ENCODE peak calls at places on chromosome 14, in nine cellular contexts. X, U, M, P, H, B, Y, N and E are unnamed samples.

GRCh38 chr14:36820111-36820709 is 158.6 kb downstream of the PAX9 start:
- DNase-seq in X (no peak), U (no peak), M (no peak), P (no peak), H (no peak), B (no peak), Y (no peak), N (no peak), E (no peak)

GRCh38 chr14:103002578-103003350 is 54.6 kb downstream of the CDC42BPB start:
- DNase-seq in X (no peak), U (no peak), M (no peak), P (no peak), H (no peak), B (no peak), Y (no peak), N (no peak), E (no peak)

GRCh38 chr14:100416921-100417451 is 93.8 kb downstream of the SLC25A47 start:
- DNase-seq in X (no peak), U (no peak), M (peak; percentile 77), P (peak; percentile 85), H (peak; percentile 83), B (no peak), Y (no peak), N (peak; percentile 33), E (peak; percentile 29)

GRCh38 chr14:104545151-104545931 is 34.2 kb upstream of the C14orf180 start:
- DNase-seq in X (no peak), U (no peak), M (peak; percentile 41), P (no peak), H (no peak), B (peak; percentile 4), Y (no peak), N (no peak), E (no peak)

GRCh38 chr14:59275668-59276067 is 87.2 kb downstream of the DAAM1 start:
- DNase-seq in X (no peak), U (peak; percentile 50), M (no peak), P (peak; percentile 94), H (peak; percentile 89), B (no peak), Y (peak; percentile 88), N (peak; percentile 86), E (peak; percentile 90)

GRCh38 chr14:22865424-22866215 is 5.9 kb upstream of the LRP10 start:
- DNase-seq in X (no peak), U (no peak), M (no peak), P (no peak), H (no peak), B (no peak), Y (no peak), N (no peak), E (no peak)

GRCh38 chr14:95359974-95360826 is 40.5 kb upstream of the CLMN start:
- DNase-seq in X (no peak), U (no peak), M (peak; percentile 19), P (no peak), H (no peak), B (no peak), Y (peak; percentile 44), N (peak; percentile 27), E (no peak)

GRCh38 chr14:104868060-104868740 is 3.1 kb downstream of the CEP170B start:
- DNase-seq in X (no peak), U (no peak), M (no peak), P (no peak), H (no peak), B (no peak), Y (no peak), N (no peak), E (no peak)

GRCh38 chr14:84927096-84927910 is 602.6 kb upstream of the FLRT2 start:
- DNase-seq in X (no peak), U (no peak), M (no peak), P (no peak), H (no peak), B (no peak), Y (peak; percentile 25), N (peak; percentile 6), E (peak; percentile 48)

GRCh38 chr14:43123544-43123943 is 1383.5 kb downstream of the FSCB start:
- DNase-seq in X (no peak), U (no peak), M (no peak), P (no peak), H (no peak), B (no peak), Y (no peak), N (no peak), E (no peak)

GRCh38 chr14:67370830-67371229 is 10.7 kb downstream of the EIF2S1 start:
- DNase-seq in X (no peak), U (no peak), M (no peak), P (peak; percentile 74), H (no peak), B (peak; percentile 35), Y (no peak), N (no peak), E (no peak)

GRCh38 chr14:50308363-50308762 is 3.7 kb downstream of the L2HGDH start:
- DNase-seq in X (no peak), U (no peak), M (no peak), P (no peak), H (no peak), B (no peak), Y (no peak), N (no peak), E (no peak)

GRCh38 chr14:104345316-104346111 is 207.1 kb downstream of the KIF26A start:
- DNase-seq in X (no peak), U (no peak), M (no peak), P (no peak), H (no peak), B (no peak), Y (no peak), N (no peak), E (no peak)

GRCh38 chr14:96091941-96092411 is 52.8 kb downstream of the C14orf132 start:
- DNase-seq in X (no peak), U (no peak), M (no peak), P (peak; percentile 75), H (peak; percentile 75), B (no peak), Y (peak; percentile 59), N (peak; percentile 61), E (peak; percentile 40)

GRCh38 chr14:81408595-81408994 is 8.5 kb upstream of the STON2 start:
- DNase-seq in X (no peak), U (peak; percentile 61), M (no peak), P (no peak), H (no peak), B (no peak), Y (no peak), N (no peak), E (no peak)
- TF ChIP-seq CTCF in X (no peak), U (no peak), M (no peak), P (no peak), H (no peak), B (no peak), Y (no peak), N (no peak), E (no peak)

DNA sequence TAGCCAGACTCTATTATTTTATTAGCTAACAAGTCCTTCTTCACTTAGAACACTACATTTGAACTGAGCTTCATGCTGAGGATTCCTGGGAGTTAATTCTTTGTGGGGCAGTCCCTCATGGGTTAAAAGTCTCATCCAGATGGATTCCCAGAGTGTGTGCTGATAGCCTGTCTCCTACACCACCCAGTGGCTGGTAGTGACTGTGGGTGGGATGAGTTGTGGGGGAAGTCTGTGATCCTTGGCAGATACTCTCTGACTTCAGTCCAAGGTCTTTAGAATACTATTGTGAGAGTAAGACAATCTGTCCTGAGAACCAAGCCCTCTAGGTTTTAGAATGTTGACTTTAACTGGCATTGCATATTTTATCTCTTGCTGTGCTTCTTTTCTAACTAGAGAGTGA is 37.2 kb downstream of the AKAP6 start:
- DNase-seq in X (no peak), U (no peak), M (peak; percentile 22), P (peak; percentile 84), H (peak; percentile 52), B (no peak), Y (peak; percentile 51), N (peak; percentile 55), E (peak; percentile 71)
- TF ChIP-seq CTCF in X (peak; percentile 33), U (peak; percentile 29), M (peak; percentile 61), P (peak; percentile 41), H (peak; percentile 53), B (no peak), Y (no peak), N (peak; percentile 47), E (peak; percentile 30)

DNA sequence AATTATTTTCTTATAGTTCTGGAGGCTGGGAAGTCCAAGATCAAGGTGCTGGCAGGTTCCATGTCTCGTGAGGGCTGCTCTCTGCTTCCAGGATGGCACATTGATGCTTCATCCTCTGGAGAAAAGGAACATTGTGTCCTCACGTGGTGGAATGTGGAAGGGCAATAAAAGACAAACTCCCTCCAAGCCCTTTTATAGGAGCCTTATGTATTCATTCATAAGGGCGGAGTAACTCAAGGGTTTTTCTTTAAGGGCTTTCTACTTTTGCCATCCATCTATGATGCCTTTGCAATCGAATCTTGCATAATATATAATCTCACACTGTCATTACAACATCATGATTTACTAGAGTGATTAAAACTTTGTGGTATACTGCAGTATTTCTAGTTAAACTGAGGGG is 132.7 kb upstream of the DDHD1 start:
- DNase-seq in X (no peak), U (no peak), M (no peak), P (no peak), H (no peak), B (no peak), Y (no peak), N (no peak), E (peak; percentile 10)
- TF ChIP-seq CTCF in X (no peak), U (no peak), M (no peak), P (peak; percentile 26), H (no peak), B (no peak), Y (peak; percentile 17), N (peak; percentile 19), E (peak; percentile 10)

GRCh38 chr14:54330876-54331275 is 65.9 kb upstream of the CDKN3 start:
- DNase-seq in X (no peak), U (no peak), M (no peak), P (no peak), H (no peak), B (no peak), Y (no peak), N (no peak), E (no peak)

GRCh38 chr14:54325766-54326165 is 71.0 kb upstream of the CDKN3 start:
- DNase-seq in X (no peak), U (no peak), M (peak; percentile 28), P (no peak), H (no peak), B (no peak), Y (no peak), N (no peak), E (no peak)

GRCh38 chr14:54331516-54331915 is 65.3 kb upstream of the CDKN3 start:
- DNase-seq in X (no peak), U (no peak), M (no peak), P (no peak), H (no peak), B (no peak), Y (no peak), N (no peak), E (no peak)

GRCh38 chr14:54332490-54332889 is 64.3 kb upstream of the CDKN3 start:
- DNase-seq in X (no peak), U (no peak), M (no peak), P (no peak), H (no peak), B (no peak), Y (no peak), N (no peak), E (no peak)

DNA sequence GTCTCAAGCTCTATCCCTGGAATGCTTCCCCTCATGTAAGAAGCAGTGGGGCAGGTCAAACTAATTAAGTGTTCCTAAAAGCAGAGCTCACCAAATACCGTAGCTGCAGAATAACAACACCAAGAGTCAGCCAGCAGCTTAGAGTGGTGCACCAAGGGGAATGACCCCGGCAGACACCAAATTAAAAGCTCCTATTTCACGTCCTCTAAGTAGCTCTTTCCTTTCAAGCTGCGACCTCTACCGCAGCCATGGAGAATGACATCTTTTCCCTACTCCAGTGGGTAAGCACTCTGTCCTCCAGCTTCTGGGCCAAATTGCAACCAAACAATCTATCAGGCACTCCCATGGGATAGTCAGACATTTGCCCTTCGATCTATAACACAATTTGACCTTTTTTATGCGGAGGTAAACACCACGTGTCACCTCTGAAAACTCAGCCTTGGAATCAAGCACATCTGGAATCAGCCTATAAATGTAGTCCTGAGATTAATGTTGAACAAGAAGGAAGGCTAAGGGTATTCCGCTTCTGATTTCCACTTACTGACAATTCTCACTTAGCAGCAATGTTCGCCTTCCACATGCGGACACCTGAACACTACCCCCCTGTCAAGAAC is 67.6 kb upstream of the CDKN3 start:
- DNase-seq in X (no peak), U (no peak), M (no peak), P (peak; percentile 68), H (peak; percentile 53), B (peak; percentile 54), Y (peak; percentile 80), N (peak; percentile 87), E (peak; percentile 81)
- TF ChIP-seq CTCF in X (peak; percentile 80), U (peak; percentile 85), M (peak; percentile 61), P (peak; percentile 94), H (peak; percentile 86), B (peak; percentile 59), Y (peak; percentile 88), N (peak; percentile 90), E (peak; percentile 93)